ENCODE peak calls at places on chromosomes 1 and 21, in six cellular contexts. A is brain microvascular endothelial cell, D is left lung, E is endodermal cell, U is transverse colon, M is spleen. J is an unnamed sample.

GRCh38 chr1:37752583-37753471 is 12.1 kb downstream of the EPHA10 start:
- DNase-seq in A (peak), D (no peak), E (peak), U (peak), M (no peak), J (no peak)

GRCh38 chr1:64087768-64088167 is 115.7 kb upstream of the UBE2U start:
- DNase-seq in A (peak), D (no peak), E (no peak), U (no peak), M (no peak), J (no peak)

GRCh38 chr1:177864530-177865305 is 105.1 kb downstream of the SEC16B start:
- DNase-seq in A (no peak), D (no peak), E (no peak), U (no peak), M (no peak), J (no peak)

GRCh38 chr1:149899460-149900284 is at the start of gene BOLA1:
- DNase-seq in A (peak), D (peak), E (peak), U (peak), M (peak), J (peak)

GRCh38 chr21:35468991-35469390 is 419.9 kb upstream of the RUNX1 start:
- DNase-seq in A (no peak), D (no peak), E (no peak), U (no peak), M (no peak), J (no peak)

GRCh38 chr1:169044971-169045370 is 61.5 kb upstream of the ATP1B1 start:
- DNase-seq in A (no peak), D (no peak), E (no peak), U (no peak), M (no peak), J (no peak)

GRCh38 chr1:116260621-116261020 is 112.4 kb upstream of the ATP1A1 start:
- DNase-seq in A (no peak), D (no peak), E (no peak), U (no peak), M (no peak), J (no peak)

GRCh38 chr1:39692152-39693064 is 1.2 kb upstream of the HPCAL4 start:
- DNase-seq in A (no peak), D (peak), E (peak), U (peak), M (no peak), J (no peak)

GRCh38 chr1:223837206-223837605 is 8.5 kb downstream of the TP53BP2 start:
- DNase-seq in A (no peak), D (no peak), E (no peak), U (no peak), M (no peak), J (no peak)

DNA sequence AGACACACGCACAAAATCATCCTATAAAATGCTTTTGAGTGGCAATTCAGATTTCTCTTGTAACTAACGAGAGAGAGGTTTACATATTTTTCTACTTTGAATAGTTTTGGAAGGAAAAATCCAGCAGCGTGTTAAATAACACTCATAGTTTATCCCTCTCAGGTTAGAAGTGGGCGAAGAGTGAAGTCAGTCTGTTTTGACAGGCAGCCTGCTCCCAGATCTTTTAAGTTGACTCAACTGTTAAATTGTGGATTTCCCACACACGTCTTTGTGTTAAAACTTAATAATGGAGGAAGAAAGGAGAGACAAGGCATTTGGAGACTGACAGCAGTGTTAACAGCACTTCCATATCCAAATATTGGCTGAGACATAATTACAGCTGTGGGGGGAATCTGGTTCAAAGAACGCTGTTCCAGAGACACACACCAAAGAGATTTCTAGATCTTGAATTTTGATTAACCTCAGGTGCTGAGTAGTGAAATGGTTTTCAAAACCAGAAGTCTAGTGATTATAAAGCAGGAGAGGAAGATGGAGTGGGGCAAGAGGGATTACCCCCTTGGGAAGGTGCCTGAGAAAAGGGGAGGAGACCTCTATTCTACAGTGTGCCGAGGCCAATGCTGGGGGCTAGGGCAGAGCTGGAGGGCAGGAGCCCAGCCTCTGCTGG is 2.7 kb downstream of the MAPKAPK2 start:
- DNase-seq in A (no peak), D (no peak), E (no peak), U (no peak), M (no peak), J (no peak)
- H3K27ac ChIP-seq in A (no peak), D (peak), E (no peak), U (peak), M (no peak), J (no peak)

DNA sequence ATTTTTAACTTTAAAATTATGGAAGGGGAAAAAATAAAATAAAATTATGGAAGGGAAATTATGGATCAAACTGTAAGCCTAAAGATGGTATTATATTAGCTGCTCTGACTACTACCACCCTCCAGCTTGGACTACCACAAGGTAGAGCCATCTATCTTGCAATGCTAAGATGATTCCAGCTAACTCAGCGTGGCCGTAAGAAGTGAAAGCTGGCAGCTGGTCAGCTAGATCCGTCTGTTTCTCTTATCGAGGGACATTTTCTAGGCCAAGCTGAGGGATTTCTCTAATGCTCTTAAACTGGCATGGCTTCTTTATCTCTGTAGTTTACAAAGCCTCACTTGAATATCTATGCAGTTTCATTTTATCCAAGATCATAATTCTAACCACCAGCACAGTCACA is 31.5 kb downstream of the LYST start:
- DNase-seq in A (no peak), D (no peak), E (no peak), U (peak), M (no peak), J (no peak)
- H3K4me3 ChIP-seq in A (no peak), D (no peak), E (no peak), U (peak), M (no peak), J (no peak)

GRCh38 chr1:244164563-244164890 is 113.4 kb downstream of the ZBTB18 start:
- DNase-seq in A (no peak), D (no peak), E (no peak), U (no peak), M (no peak), J (no peak)
- H3K27ac ChIP-seq in A (peak), D (peak), E (no peak), U (no peak), M (peak), J (peak)

DNA sequence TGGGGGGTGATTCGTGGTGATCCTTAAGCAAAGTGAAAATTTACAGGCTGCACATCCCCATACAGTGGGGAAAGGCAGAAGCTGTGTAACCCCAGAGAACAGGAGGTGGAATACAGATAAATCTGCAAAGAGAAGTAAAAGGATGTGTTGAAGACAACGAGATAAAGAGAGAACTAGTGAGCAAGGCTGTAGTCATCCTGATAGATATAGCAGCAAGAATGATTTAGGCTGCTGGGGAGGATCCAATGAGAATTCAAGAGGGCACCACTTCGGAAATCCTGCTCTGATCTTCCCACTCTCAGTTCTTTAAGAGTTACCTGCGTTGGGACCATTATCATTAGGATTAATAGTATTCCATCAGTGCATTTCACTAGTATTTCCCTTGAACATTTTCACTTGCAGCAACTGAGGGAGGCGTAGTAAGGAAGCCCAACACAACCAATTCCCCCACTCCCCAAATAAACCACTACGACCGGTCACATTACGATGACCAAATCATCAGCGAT is at the start of gene BRINP3:
- DNase-seq in A (no peak), D (no peak), E (no peak), U (no peak), M (no peak), J (no peak)
- H3K4me3 ChIP-seq in A (peak), D (peak), E (peak), U (peak), M (no peak), J (peak)

GRCh38 chr1:89905391-89906058 is 84.7 kb downstream of the LRRC8D start:
- DNase-seq in A (no peak), D (no peak), E (no peak), U (no peak), M (no peak), J (no peak)

GRCh38 chr1:89908294-89908992 is 86.5 kb upstream of the ZNF326 start:
- DNase-seq in A (no peak), D (no peak), E (no peak), U (no peak), M (no peak), J (no peak)

GRCh38 chr1:89906088-89906487 is 85.3 kb downstream of the LRRC8D start:
- DNase-seq in A (no peak), D (no peak), E (no peak), U (no peak), M (no peak), J (no peak)

GRCh38 chr1:89908993-89909436 is 85.9 kb upstream of the ZNF326 start:
- DNase-seq in A (peak), D (no peak), E (no peak), U (no peak), M (no peak), J (no peak)

DNA sequence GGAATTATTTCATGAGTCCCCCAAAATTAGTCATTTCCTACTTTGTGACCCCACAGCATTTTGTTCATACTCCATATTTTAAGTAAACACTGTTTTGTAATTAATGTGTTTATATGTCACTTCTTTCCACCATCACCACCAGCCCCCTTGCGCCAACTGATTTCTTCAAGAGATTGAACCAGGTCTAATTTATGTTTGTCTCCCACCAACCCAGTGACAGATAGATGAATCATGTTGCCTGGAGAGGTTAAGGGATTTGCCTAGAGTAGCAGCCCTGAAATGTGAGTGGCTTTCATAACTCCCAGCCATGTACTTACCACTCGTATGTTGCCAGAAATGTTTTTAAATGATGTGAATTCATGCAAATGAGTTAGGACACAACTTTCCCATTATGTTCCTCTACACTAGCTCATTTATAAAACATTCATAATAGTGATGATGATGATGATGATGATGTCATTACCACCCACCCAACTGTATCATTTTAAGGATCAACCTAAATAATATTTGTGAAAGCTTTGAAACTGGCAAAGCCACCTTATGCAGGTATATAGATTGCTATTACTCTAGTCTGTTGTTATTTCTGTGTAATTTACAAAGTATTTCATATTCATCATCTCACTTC is 86.9 kb downstream of the LRRC8D start:
- DNase-seq in A (peak), D (no peak), E (no peak), U (no peak), M (no peak), J (no peak)
- H3K27ac ChIP-seq in A (peak), D (no peak), E (no peak), U (no peak), M (no peak), J (peak)

GRCh38 chr1:156995412-156995811 is 50.1 kb downstream of the ARHGEF11 start:
- DNase-seq in A (no peak), D (no peak), E (no peak), U (no peak), M (no peak), J (no peak)
- H3K4me3 ChIP-seq in A (no peak), D (no peak), E (no peak), U (no peak), M (no peak), J (no peak)

DNA sequence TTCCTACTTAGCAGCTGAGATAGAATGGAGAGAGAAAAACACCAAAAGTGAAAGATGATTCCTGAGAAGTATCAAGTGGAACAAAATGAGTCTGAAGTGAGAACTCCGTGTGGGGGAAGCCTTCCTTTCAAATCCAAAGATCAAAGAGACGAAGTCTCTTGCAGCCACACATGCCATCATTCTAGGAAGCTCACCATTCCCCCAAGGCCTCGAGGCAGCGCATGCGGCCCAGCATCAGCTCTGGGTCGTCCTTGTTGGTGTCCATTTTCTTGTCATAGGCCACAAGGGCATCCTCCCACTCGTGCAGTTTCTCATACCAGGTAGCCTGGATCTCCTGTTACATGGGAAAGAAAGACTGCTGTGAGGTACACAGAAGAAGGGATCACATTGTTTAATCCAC is 32.2 kb upstream of the ANGPTL7 start:
- DNase-seq in A (no peak), D (no peak), E (no peak), U (no peak), M (no peak), J (no peak)
- H3K27ac ChIP-seq in A (no peak), D (no peak), E (no peak), U (no peak), M (no peak), J (no peak)

GRCh38 chr1:41501581-41501980 is 17.1 kb upstream of the EDN2 start:
- DNase-seq in A (no peak), D (no peak), E (peak), U (peak), M (no peak), J (peak)
- H3K4me3 ChIP-seq in A (no peak), D (no peak), E (no peak), U (no peak), M (no peak), J (no peak)